ENCODE peak calls at places on chromosomes 1 and 21, in nine cellular contexts. W is sigmoid colon, X is prostate gland, O is HCT116, Z is endothelial cell of umbilical vein, B is upper lobe of left lung, T is K562, G is transverse colon, N is GM12892. M is an unnamed sample.

GRCh38 chr1:116538527-116538926 is 32.3 kb downstream of the CD58 start:
- DNase-seq in N (no peak), W (no peak), B (no peak), Z (no peak), X (no peak), G (no peak), T (peak), O (peak), M (no peak)

GRCh38 chr1:118290571-118290970 is 105.5 kb upstream of the SPAG17 start:
- DNase-seq in N (no peak), B (no peak), W (no peak), G (no peak), X (no peak), T (no peak), O (no peak), Z (no peak), M (no peak)

GRCh38 chr1:150511551-150511950 is 3.6 kb downstream of the ECM1 start:
- DNase-seq in W (no peak), O (no peak), N (no peak), X (no peak), T (no peak), B (no peak), G (no peak), Z (no peak), M (no peak)

GRCh38 chr1:66300986-66301451 is 232.9 kb upstream of the SGIP1 start:
- DNase-seq in G (no peak), Z (peak), O (no peak), T (no peak), X (no peak), W (no peak), N (no peak), B (no peak), M (no peak)

GRCh38 chr1:185297986-185298385 is 19.1 kb downstream of the IVNS1ABP start:
- DNase-seq in X (no peak), Z (no peak), G (no peak), T (no peak), W (no peak), N (no peak), O (no peak), B (no peak), M (no peak)

GRCh38 chr1:215043405-215043804 is 39.1 kb upstream of the KCNK2 start:
- DNase-seq in N (no peak), T (no peak), X (no peak), G (no peak), Z (no peak), O (no peak), W (no peak), B (no peak), M (no peak)

GRCh38 chr21:45876381-45877159 is 105.0 kb upstream of the COL6A1 start:
- DNase-seq in Z (no peak), N (no peak), G (no peak), B (peak), O (no peak), T (no peak), W (peak), X (no peak), M (no peak)

GRCh38 chr1:29119365-29119929 is 4.3 kb downstream of the TMEM200B start:
- DNase-seq in Z (no peak), N (no peak), O (no peak), W (no peak), G (no peak), X (no peak), B (no peak), T (no peak), M (no peak)

GRCh38 chr1:31739281-31739853 is 24.8 kb downstream of the ADGRB2 start:
- DNase-seq in B (no peak), Z (no peak), T (peak), W (no peak), G (peak), O (peak), X (no peak), N (no peak), M (no peak)

GRCh38 chr1:94801919-94802546 is 18.1 kb upstream of the SLC44A3 start:
- DNase-seq in Z (peak), O (peak), B (peak), T (no peak), N (no peak), W (peak), X (peak), G (peak), M (peak)

GRCh38 chr1:150476754-150477153 is 10.5 kb upstream of the TARS2 start:
- DNase-seq in X (no peak), Z (no peak), G (no peak), O (no peak), W (no peak), N (no peak), T (no peak), B (no peak), M (no peak)

GRCh38 chr1:244497805-244498204 is 36.7 kb downstream of the CATSPERE start:
- DNase-seq in Z (no peak), G (no peak), O (no peak), N (no peak), W (no peak), B (no peak), X (no peak), T (no peak), M (no peak)

GRCh38 chr1:70509996-70510876 is 99.2 kb downstream of the CTH start:
- DNase-seq in N (peak), T (peak), Z (peak), G (no peak), X (no peak), O (peak), W (no peak), B (peak), M (peak)

GRCh38 chr1:61081637-61082335 is 575 bp upstream of the NFIA start:
- DNase-seq in N (no peak), Z (peak), B (peak), G (peak), T (no peak), X (no peak), W (peak), O (no peak), M (no peak)

GRCh38 chr21:25801217-25802015 is 66.6 kb downstream of the GABPA start:
- DNase-seq in B (peak), G (peak), T (peak), N (peak), O (peak), Z (peak), X (peak), W (peak), M (peak)

GRCh38 chr1:95309031-95309459 is 75.0 kb downstream of the RWDD3 start:
- DNase-seq in W (no peak), N (no peak), B (no peak), O (peak), G (no peak), Z (no peak), T (peak), X (peak), M (no peak)

GRCh38 chr1:46406881-46407608 is 12.9 kb downstream of the FAAH start:
- DNase-seq in W (no peak), B (no peak), O (no peak), X (no peak), N (no peak), T (no peak), G (no peak), Z (no peak), M (no peak)

GRCh38 chr1:94481473-94481933 is 60.1 kb downstream of the F3 start:
- DNase-seq in O (peak), B (no peak), N (peak), X (peak), G (peak), T (peak), Z (peak), W (peak), M (peak)

GRCh38 chr1:95084317-95085176 is 11.8 kb upstream of the ALG14 start:
- DNase-seq in Z (peak), G (no peak), X (no peak), B (no peak), O (peak), T (peak), N (no peak), W (no peak), M (peak)

GRCh38 chr1:68229927-68230812 is 2.2 kb downstream of the WLS start:
- DNase-seq in B (peak), T (no peak), G (no peak), N (no peak), Z (peak), W (no peak), O (no peak), X (no peak), M (no peak)

GRCh38 chr1:181152892-181153633 is 64.6 kb downstream of the IER5 start:
- DNase-seq in O (no peak), W (peak), T (peak), G (peak), Z (peak), N (no peak), B (peak), X (peak), M (no peak)

GRCh38 chr1:28887835-28888682 is 26.3 kb upstream of the EPB41 start:
- DNase-seq in O (no peak), B (peak), X (no peak), N (no peak), Z (peak), W (peak), T (peak), G (peak), M (no peak)

GRCh38 chr21:46323227-46323709 is 402 bp downstream of the C21orf58 start:
- DNase-seq in W (peak), Z (no peak), B (no peak), N (no peak), T (no peak), X (no peak), O (no peak), G (no peak), M (no peak)

GRCh38 chr1:12636098-12636950 is 7.6 kb upstream of the AADACL4 start:
- DNase-seq in N (no peak), O (no peak), G (no peak), Z (peak), B (no peak), T (no peak), X (no peak), W (no peak), M (no peak)

GRCh38 chr21:45248893-45249381 is 38.8 kb downstream of the POFUT2 start:
- DNase-seq in X (peak), N (no peak), W (peak), Z (no peak), B (no peak), O (no peak), G (peak), T (no peak), M (no peak)

GRCh38 chr1:43545686-43546387 is 15.2 kb downstream of the PTPRF start:
- DNase-seq in O (no peak), N (no peak), T (peak), Z (peak), W (no peak), G (peak), X (peak), B (no peak), M (no peak)

GRCh38 chr1:65459397-65459768 is 38.9 kb downstream of the LEPR start:
- DNase-seq in N (peak), B (no peak), X (no peak), T (no peak), W (no peak), O (peak), G (no peak), Z (peak), M (peak)

GRCh38 chr1:229843627-229844238 is 217.7 kb downstream of the URB2 start:
- DNase-seq in T (peak), O (peak), X (peak), Z (no peak), G (peak), N (no peak), B (no peak), W (peak), M (no peak)

GRCh38 chr21:34243562-34243961 is 120.2 kb upstream of the KCNE2 start:
- DNase-seq in W (no peak), G (peak), X (no peak), Z (peak), N (no peak), T (no peak), O (peak), B (no peak), M (no peak)

GRCh38 chr1:234018816-234019215 is 114.3 kb downstream of the SLC35F3 start:
- DNase-seq in X (no peak), N (no peak), G (no peak), W (no peak), Z (no peak), T (no peak), B (no peak), O (no peak), M (no peak)

GRCh38 chr1:234019387-234019786 is 114.9 kb downstream of the SLC35F3 start:
- DNase-seq in B (no peak), T (no peak), O (no peak), Z (no peak), N (no peak), G (no peak), X (no peak), W (no peak), M (no peak)

GRCh38 chr1:234022302-234022701 is 117.8 kb downstream of the SLC35F3 start:
- DNase-seq in N (no peak), G (no peak), B (no peak), W (no peak), O (no peak), Z (no peak), X (no peak), T (no peak), M (no peak)
- TF ChIP-seq POLR2AphosphoS5 in N (no peak), G (no peak), B (no peak), W (no peak), O (no peak), Z (no peak), X (no peak), T (no peak), M (no peak)

GRCh38 chr1:15428815-15429435 is 9.3 kb upstream of the CTRC start:
- DNase-seq in T (no peak), O (no peak), X (no peak), Z (no peak), B (peak), G (no peak), N (no peak), W (no peak), M (no peak)

GRCh38 chr1:15429701-15430149 is 8.5 kb upstream of the CTRC start:
- DNase-seq in T (no peak), X (no peak), O (no peak), B (peak), G (no peak), W (no peak), Z (no peak), N (no peak), M (no peak)

GRCh38 chr1:15431571-15431948 is 6.7 kb upstream of the CTRC start:
- DNase-seq in G (no peak), T (no peak), N (no peak), Z (no peak), X (no peak), W (no peak), B (no peak), O (no peak), M (no peak)

GRCh38 chr1:15432327-15432726 is 5.9 kb upstream of the CTRC start:
- DNase-seq in T (no peak), W (no peak), O (no peak), G (no peak), Z (no peak), X (no peak), B (no peak), N (no peak), M (no peak)

DNA sequence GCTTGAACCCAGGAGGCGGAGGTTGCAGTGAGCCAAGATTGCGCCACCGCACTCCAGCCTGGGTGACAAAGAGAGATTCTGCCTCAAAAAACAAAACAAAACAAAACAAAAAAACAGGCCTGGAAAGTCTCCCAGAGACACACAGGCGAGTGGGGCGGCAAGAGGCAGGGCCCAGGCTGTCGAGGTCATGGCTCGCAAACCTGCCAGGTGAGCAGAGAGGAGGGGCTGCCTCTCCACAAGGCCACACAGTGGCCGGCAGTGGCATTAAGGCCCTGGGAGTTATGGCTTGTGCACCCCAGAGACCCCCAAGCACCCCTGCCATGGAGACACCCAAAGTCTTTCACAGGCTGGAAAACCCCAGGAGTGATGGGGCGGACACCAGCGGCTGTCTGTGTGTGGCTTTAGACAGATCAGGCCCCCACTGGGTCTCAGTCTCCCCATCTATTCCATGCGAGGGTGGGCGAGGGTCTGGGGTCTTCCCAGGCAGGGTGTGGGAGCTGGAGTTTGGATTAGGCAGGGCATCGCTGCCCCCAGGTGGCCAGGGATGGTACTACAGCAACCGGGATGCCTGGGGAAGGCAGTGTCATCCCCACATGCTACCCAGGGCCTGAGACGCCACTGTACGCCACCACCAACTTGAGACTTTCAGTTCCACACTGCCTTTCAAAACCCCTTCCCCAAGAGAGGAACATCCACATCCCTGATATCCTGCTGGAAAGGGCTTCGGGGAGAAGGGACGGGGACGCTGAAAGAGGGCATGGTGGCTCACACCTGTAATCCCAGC is 7.3 kb upstream of the CTRC start:
- DNase-seq in O (no peak), X (peak), G (peak), N (peak), Z (peak), W (no peak), B (no peak), T (peak), M (peak)
- TF ChIP-seq POLR2A in O (no peak), X (no peak), G (peak), N (no peak), Z (no peak), W (no peak), B (no peak), T (peak), M (no peak)

GRCh38 chr1:154970631-154971340 is at the start of gene SHC1:
- DNase-seq in B (peak), X (peak), O (no peak), W (peak), G (peak), T (peak), N (peak), Z (peak), M (peak)
- TF ChIP-seq POLR2AphosphoS5 in B (peak), X (peak), O (peak), W (peak), G (peak), T (peak), N (peak), Z (peak), M (no peak)

DNA sequence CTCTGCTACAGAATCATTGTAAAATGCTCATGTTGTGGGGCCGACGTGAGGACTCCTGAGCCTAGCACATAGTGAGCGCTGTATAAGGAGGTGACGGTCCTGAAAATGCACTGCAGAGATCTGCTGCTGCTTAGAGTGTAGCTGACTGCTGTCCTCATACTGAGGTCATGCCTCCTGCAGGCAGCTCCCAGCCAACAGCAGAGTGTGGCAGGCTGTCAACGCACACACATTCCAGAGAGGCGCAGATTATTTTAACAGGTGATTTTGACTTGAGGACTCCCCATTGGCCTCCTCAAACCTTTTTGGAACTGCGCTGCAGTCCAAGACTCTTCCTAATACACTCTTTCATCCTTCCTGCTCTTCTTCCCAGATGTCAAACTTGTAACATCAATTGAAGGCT is 119.8 kb upstream of the KCNJ6 start:
- DNase-seq in T (no peak), N (no peak), O (no peak), B (no peak), X (no peak), W (no peak), G (no peak), Z (no peak), M (no peak)
- TF ChIP-seq POLR2A in T (no peak), N (no peak), O (no peak), B (no peak), X (no peak), W (no peak), G (no peak), Z (no peak), M (no peak)

GRCh38 chr1:41417335-41417682 is 56.1 kb downstream of the FOXO6 start:
- DNase-seq in X (no peak), W (no peak), Z (no peak), O (no peak), G (no peak), T (no peak), B (no peak), N (no peak), M (no peak)

GRCh38 chr1:41416081-41416480 is 54.8 kb downstream of the FOXO6 start:
- DNase-seq in B (no peak), W (no peak), O (no peak), Z (no peak), T (no peak), G (no peak), X (no peak), N (no peak), M (no peak)

GRCh38 chr1:41414716-41415306 is 53.6 kb downstream of the FOXO6 start:
- DNase-seq in W (no peak), X (peak), O (no peak), Z (no peak), N (no peak), T (no peak), B (no peak), G (no peak), M (no peak)

GRCh38 chr1:41417746-41418145 is 56.5 kb downstream of the FOXO6 start:
- DNase-seq in W (no peak), T (no peak), X (no peak), Z (no peak), G (no peak), B (no peak), N (no peak), O (no peak), M (no peak)

DNA sequence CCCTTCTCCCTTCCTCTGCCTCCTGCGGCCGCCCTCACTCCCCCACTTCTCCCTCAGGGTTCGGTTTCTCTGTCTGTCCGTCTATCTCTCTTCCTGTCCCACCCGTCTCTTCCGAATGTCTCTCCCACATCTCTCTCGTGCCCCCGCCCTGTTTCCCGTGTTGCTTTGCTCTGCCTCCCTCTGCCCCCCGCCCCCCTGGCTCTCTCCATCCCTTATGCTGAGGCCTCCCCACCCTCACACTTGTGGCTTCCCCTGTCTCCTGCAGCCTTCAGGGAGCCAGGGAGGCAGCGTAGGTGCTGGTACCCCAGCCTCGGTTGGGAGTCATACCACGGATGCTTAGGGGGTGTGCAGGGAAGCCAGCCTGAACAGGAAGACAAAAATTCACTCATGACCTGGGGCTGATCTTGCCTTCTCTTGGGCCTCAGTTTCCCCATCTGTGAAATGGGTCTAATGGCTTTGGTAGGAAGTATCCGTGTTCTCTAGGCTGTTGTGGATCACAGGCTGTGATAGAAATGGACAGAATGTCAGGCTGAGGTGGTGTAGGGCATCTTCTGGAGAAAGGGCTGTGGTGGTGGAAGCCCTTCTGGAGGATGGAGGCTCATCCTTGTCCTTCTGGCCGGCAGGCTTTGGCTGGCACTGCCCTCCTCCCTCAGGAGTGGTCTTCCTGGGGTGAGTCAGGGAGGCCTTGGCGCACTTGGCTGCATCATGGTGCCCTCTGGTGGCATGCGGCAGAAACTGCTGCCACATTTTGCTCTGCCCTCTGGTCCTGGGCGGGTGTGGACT is 55.5 kb downstream of the FOXO6 start:
- DNase-seq in N (peak), X (peak), Z (peak), G (peak), T (peak), W (peak), B (no peak), O (peak), M (peak)
- TF ChIP-seq POLR2AphosphoS5 in N (no peak), X (peak), Z (no peak), G (no peak), T (no peak), W (no peak), B (no peak), O (no peak), M (no peak)

GRCh38 chr21:29121759-29122158 is 8.7 kb upstream of the MAP3K7CL start:
- DNase-seq in B (no peak), O (no peak), G (no peak), W (no peak), N (no peak), T (no peak), X (no peak), Z (no peak), M (no peak)
- TF ChIP-seq POLR2A in B (no peak), O (no peak), G (no peak), W (no peak), N (peak), T (no peak), X (no peak), Z (no peak), M (peak)